ENCODE peak calls at places on chromosomes 6 and 20, in nine cellular contexts. A, U, R, P, N, K, L, T and F are unnamed samples.

GRCh38 chr20:8152183-8152582 is 20.1 kb downstream of the PLCB1 start:
- DNase-seq in A (no peak), U (no peak), R (no peak), P (peak), N (no peak), K (no peak), L (no peak), T (peak), F (no peak)

GRCh38 chr6:134447883-134448387 is 130.0 kb upstream of the SGK1 start:
- DNase-seq in A (no peak), U (no peak), R (no peak), P (no peak), N (no peak), K (no peak), L (no peak), T (peak), F (no peak)

GRCh38 chr20:54194724-54195438 is 13.0 kb upstream of the PFDN4 start:
- DNase-seq in A (no peak), U (no peak), R (no peak), P (no peak), N (no peak), K (no peak), L (no peak), T (no peak), F (no peak)

GRCh38 chr6:144377586-144377985 is 92.5 kb downstream of the UTRN start:
- DNase-seq in A (no peak), U (no peak), R (no peak), P (no peak), N (no peak), K (no peak), L (no peak), T (peak), F (no peak)

GRCh38 chr6:37489697-37490336 is 9.9 kb downstream of the CCDC167 start:
- DNase-seq in A (peak), U (peak), R (no peak), P (peak), N (no peak), K (no peak), L (no peak), T (no peak), F (no peak)

GRCh38 chr20:45017859-45018258 is 51.5 kb downstream of the STK4 start:
- DNase-seq in A (no peak), U (no peak), R (no peak), P (no peak), N (no peak), K (no peak), L (no peak), T (no peak), F (no peak)

GRCh38 chr6:51535327-51535726 is 552.1 kb downstream of the PKHD1 start:
- DNase-seq in A (no peak), U (no peak), R (no peak), P (peak), N (no peak), K (no peak), L (no peak), T (no peak), F (no peak)

GRCh38 chr6:20757761-20758160 is 223.5 kb downstream of the CDKAL1 start:
- DNase-seq in A (no peak), U (no peak), R (no peak), P (no peak), N (no peak), K (no peak), L (no peak), T (peak), F (no peak)

GRCh38 chr20:63009988-63010769 is 3.4 kb upstream of the BHLHE23 start:
- DNase-seq in A (peak), U (peak), R (peak), P (peak), N (no peak), K (no peak), L (no peak), T (no peak), F (no peak)

GRCh38 chr6:40695114-40695513 is 108.0 kb upstream of the LRFN2 start:
- DNase-seq in A (no peak), U (no peak), R (no peak), P (peak), N (no peak), K (no peak), L (no peak), T (no peak), F (no peak)

GRCh38 chr20:50251992-50252491 is 61.4 kb downstream of the CEBPB start:
- DNase-seq in A (no peak), U (no peak), R (no peak), P (no peak), N (no peak), K (no peak), L (no peak), T (peak), F (no peak)

GRCh38 chr20:13741879-13742278 is 42.8 kb downstream of the ESF1 start:
- DNase-seq in A (no peak), U (no peak), R (no peak), P (no peak), N (no peak), K (no peak), L (no peak), T (no peak), F (no peak)

GRCh38 chr20:15767636-15768369 is 805.4 kb downstream of the KIF16B start:
- DNase-seq in A (no peak), U (no peak), R (no peak), P (no peak), N (no peak), K (no peak), L (no peak), T (peak), F (no peak)

GRCh38 chr20:56443654-56444540 is 24.5 kb upstream of the RTF2 start:
- DNase-seq in A (peak), U (no peak), R (no peak), P (no peak), N (no peak), K (peak), L (no peak), T (no peak), F (no peak)